ENCODE peak calls at places on chromosomes 2 and 18, in eight cellular contexts. U, K, A, H, D, R, C and V are unnamed samples. For H3K4me1, the result is how much of the 10 kb centered on the place peaks cover.

GRCh38 chr2:88811681-88812080 is 120.2 kb downstream of the RPIA start:
- DNase-seq in K (no peak), C (no peak), H (no peak), R (no peak), D (no peak), A (no peak), U (no peak), V (no peak)

GRCh38 chr2:28300489-28300888 is 92.2 kb upstream of the FOSL2 start:
- DNase-seq in H (no peak), C (no peak), U (no peak), K (peak), R (no peak), A (no peak), D (peak), V (no peak)

GRCh38 chr2:173355132-173355865 is 627 bp downstream of the CDCA7 start:
- DNase-seq in C (peak), A (peak), K (peak), U (peak), R (no peak), H (peak), D (peak), V (peak)

GRCh38 chr2:144323946-144324345 is 196.0 kb downstream of the ZEB2 start:
- DNase-seq in U (no peak), D (no peak), K (no peak), A (no peak), C (no peak), H (no peak), R (no peak), V (no peak)

GRCh38 chr2:45212953-45213635 is 203.8 kb upstream of the SIX2 start:
- DNase-seq in U (no peak), K (no peak), D (no peak), C (no peak), H (no peak), A (no peak), R (no peak), V (no peak)

GRCh38 chr18:5197032-5197434 is at the start of gene AKAIN1:
- DNase-seq in D (peak), U (no peak), K (peak), C (peak), A (peak), H (peak), R (no peak), V (peak)

GRCh38 chr2:213980883-213981282 is 430.0 kb upstream of the VWC2L start:
- DNase-seq in C (no peak), U (no peak), K (no peak), R (no peak), A (peak), H (no peak), D (peak), V (no peak)

GRCh38 chr2:10009811-10010781 is 33.3 kb upstream of the KLF11 start:
- DNase-seq in C (peak), A (peak), R (no peak), D (peak), H (peak), U (peak), K (no peak), V (peak)

GRCh38 chr2:161981016-161981415 is 93.0 kb downstream of the DPP4 start:
- DNase-seq in R (no peak), H (no peak), U (no peak), C (no peak), K (no peak), D (no peak), A (no peak), V (no peak)

GRCh38 chr2:164657129-164657528 is 35.8 kb upstream of the GRB14 start:
- DNase-seq in U (no peak), H (no peak), C (no peak), D (peak), A (peak), K (no peak), R (no peak), V (no peak)

GRCh38 chr2:16625201-16625729 is 40.4 kb downstream of the CYRIA start:
- DNase-seq in H (peak), D (no peak), A (no peak), K (no peak), C (no peak), U (peak), R (no peak), V (peak)

GRCh38 chr2:233399306-233400225 is 45.3 kb downstream of the DGKD start:
- DNase-seq in A (no peak), U (peak), D (no peak), H (no peak), C (no peak), K (no peak), R (no peak), V (no peak)

GRCh38 chr2:43348904-43349725 is 122.7 kb upstream of the ZFP36L2 start:
- DNase-seq in A (peak), H (no peak), D (peak), U (no peak), K (no peak), R (no peak), C (no peak), V (no peak)

GRCh38 chr2:196925768-196926561 is 542 bp downstream of the PGAP1 start:
- DNase-seq in K (peak), R (no peak), C (peak), A (peak), U (no peak), D (peak), H (peak), V (peak)

GRCh38 chr18:26548144-26549102 is at the start of gene KCTD1:
- DNase-seq in K (peak), R (peak), C (peak), D (peak), A (peak), H (peak), U (peak), V (peak)

GRCh38 chr2:113324684-113325160 is 46.0 kb upstream of the PAX8 start:
- DNase-seq in C (peak), R (no peak), K (peak), H (peak), D (peak), A (peak), U (peak), V (peak)

GRCh38 chr2:110679337-110679707 is 1.5 kb upstream of the BUB1 start:
- DNase-seq in D (no peak), H (peak), U (peak), R (no peak), C (no peak), A (peak), K (no peak), V (no peak)

GRCh38 chr2:58427572-58428285 is 186.6 kb upstream of the FANCL start:
- DNase-seq in A (peak), C (peak), D (peak), U (peak), K (peak), R (no peak), H (peak), V (no peak)

GRCh38 chr2:215431778-215432758 is 3.8 kb downstream of the FN1 start:
- DNase-seq in A (peak), K (no peak), C (no peak), D (no peak), U (no peak), H (no peak), R (no peak), V (no peak)

GRCh38 chr2:179768765-179769164 is 92.6 kb downstream of the ZNF385B start:
- DNase-seq in A (peak), D (peak), C (no peak), R (no peak), K (no peak), H (peak), U (no peak), V (no peak)

GRCh38 chr2:233174131-233174530 is 77.3 kb upstream of the ATG16L1 start:
- DNase-seq in K (no peak), A (no peak), U (no peak), C (no peak), D (no peak), H (no peak), R (no peak), V (no peak)

GRCh38 chr2:168816369-168816768 is 13.9 kb downstream of the NOSTRIN start:
- DNase-seq in K (no peak), R (no peak), A (peak), C (no peak), U (no peak), D (peak), H (peak), V (no peak)

GRCh38 chr18:55351980-55352714 is 235.8 kb downstream of the TCF4 start:
- DNase-seq in H (no peak), A (no peak), U (no peak), C (no peak), K (no peak), R (no peak), D (peak), V (no peak)

GRCh38 chr2:38661306-38661705 is 4.6 kb upstream of the GALM start:
- DNase-seq in D (peak), H (no peak), A (peak), K (no peak), R (no peak), C (no peak), U (no peak), V (no peak)

GRCh38 chr18:48228301-48228715 is 180.9 kb downstream of the ZBTB7C start:
- DNase-seq in A (peak), U (peak), C (peak), H (peak), D (no peak), K (no peak), R (peak), V (peak)

GRCh38 chr2:174392706-174393105 is 2.8 kb upstream of the SCRN3 start:
- DNase-seq in H (no peak), A (peak), D (no peak), R (no peak), K (no peak), U (no peak), C (no peak), V (no peak)

GRCh38 chr18:32454667-32455066 is 16.0 kb downstream of the GAREM1 start:
- DNase-seq in C (no peak), A (peak), R (no peak), D (peak), U (no peak), H (no peak), K (no peak), V (no peak)

GRCh38 chr18:45227004-45227403 is 388.3 kb upstream of the SLC14A2 start:
- DNase-seq in K (no peak), D (no peak), U (no peak), H (no peak), R (no peak), A (peak), C (no peak), V (no peak)

GRCh38 chr18:30211112-30211511 is 831.4 kb downstream of the DSC3 start:
- DNase-seq in D (no peak), A (no peak), R (no peak), U (no peak), C (no peak), K (no peak), H (no peak), V (no peak)

GRCh38 chr2:112031916-112032582 is 23.0 kb upstream of the TMEM87B start:
- DNase-seq in A (peak), H (peak), C (no peak), K (no peak), R (no peak), U (no peak), D (no peak), V (no peak)

GRCh38 chr18:35409921-35410320 is 32.8 kb upstream of the ZNF396 start:
- DNase-seq in A (peak), U (no peak), R (no peak), K (no peak), C (no peak), H (peak), D (no peak), V (no peak)

GRCh38 chr2:28835787-28836186 is 25.2 kb downstream of the SPDYA start:
- DNase-seq in A (no peak), C (no peak), U (no peak), D (no peak), K (no peak), R (no peak), H (no peak), V (no peak)

GRCh38 chr18:8767356-8767755 is 62.0 kb downstream of the MTCL1 start:
- DNase-seq in D (no peak), K (no peak), A (no peak), C (no peak), U (no peak), H (no peak), R (no peak), V (no peak)
- H3K4me1 ChIP-seq in D (under half), K (under half), A (under half), C (under half), U (under half), H (under half), R (under half), V (under half)

DNA sequence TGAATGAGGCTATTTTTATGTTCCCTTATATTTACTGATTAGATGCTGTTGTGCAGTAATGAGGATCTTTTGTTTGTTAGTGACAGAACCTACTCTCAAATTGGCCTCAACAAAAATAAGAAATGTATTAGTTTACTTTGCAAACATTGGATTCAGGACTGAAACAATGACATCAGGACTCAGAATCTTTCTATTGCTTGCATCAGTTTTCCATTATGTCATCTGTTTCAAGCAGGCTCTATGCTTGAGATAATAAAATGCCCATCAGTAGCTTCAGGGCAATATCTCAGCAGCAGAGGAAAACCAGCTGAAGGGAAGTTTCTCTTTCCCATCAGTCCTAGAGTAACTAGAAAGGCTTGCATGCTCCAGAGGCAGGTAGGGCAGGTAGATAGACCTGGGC is 375.5 kb upstream of the SLC8A1 start:
- DNase-seq in R (no peak), K (no peak), U (no peak), A (no peak), H (no peak), D (no peak), C (no peak), V (no peak)
- H3K4me3 ChIP-seq in R (no peak), K (no peak), U (no peak), A (no peak), H (no peak), D (no peak), C (no peak), V (no peak)

DNA sequence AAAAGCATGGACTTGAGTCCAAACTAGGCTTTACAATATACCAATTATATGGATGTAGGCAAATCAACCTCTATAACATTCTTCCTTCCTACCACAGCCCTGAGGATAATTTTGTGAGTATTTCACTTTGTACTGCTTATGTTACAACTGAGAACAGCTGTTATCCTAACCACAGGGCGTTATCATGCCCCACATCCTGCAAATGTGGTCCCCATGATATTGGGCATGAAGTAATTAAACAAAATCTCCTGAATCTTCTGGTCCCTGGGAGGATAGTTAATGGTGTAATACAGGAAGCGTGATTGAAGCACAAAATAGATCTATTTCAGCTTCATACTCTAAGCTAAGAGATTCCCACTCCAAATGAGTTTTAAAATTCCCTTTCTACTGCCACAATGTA is 223.6 kb downstream of the CDH20 start:
- DNase-seq in R (no peak), A (no peak), U (no peak), D (no peak), K (no peak), H (no peak), C (no peak), V (no peak)
- H3K4me1 ChIP-seq in R (under half), A (under half), U (under half), D (under half), K (under half), H (under half), C (under half), V (under half)

GRCh38 chr2:130839011-130839780 is 2.5 kb downstream of the ARHGEF4 start:
- DNase-seq in K (no peak), D (no peak), R (no peak), C (no peak), A (no peak), U (no peak), H (no peak), V (no peak)

GRCh38 chr2:130836501-130837174 is at the start of gene ARHGEF4:
- DNase-seq in R (no peak), H (no peak), K (no peak), U (no peak), D (no peak), A (peak), C (peak), V (no peak)

GRCh38 chr2:130835766-130836015 is 1.0 kb upstream of the ARHGEF4 start:
- DNase-seq in A (no peak), C (no peak), K (no peak), U (no peak), R (no peak), D (no peak), H (no peak), V (no peak)

GRCh38 chr2:130837811-130838565 is 1.3 kb downstream of the ARHGEF4 start:
- DNase-seq in K (no peak), U (no peak), D (no peak), H (no peak), R (no peak), A (no peak), C (peak), V (no peak)

GRCh38 chr2:130837175-130837810 is 579 bp downstream of the ARHGEF4 start:
- DNase-seq in R (no peak), K (no peak), D (no peak), U (no peak), A (no peak), C (no peak), H (no peak), V (no peak)
- H3K4me3 ChIP-seq in R (peak), K (peak), D (no peak), U (no peak), A (no peak), C (peak), H (no peak), V (peak)

DNA sequence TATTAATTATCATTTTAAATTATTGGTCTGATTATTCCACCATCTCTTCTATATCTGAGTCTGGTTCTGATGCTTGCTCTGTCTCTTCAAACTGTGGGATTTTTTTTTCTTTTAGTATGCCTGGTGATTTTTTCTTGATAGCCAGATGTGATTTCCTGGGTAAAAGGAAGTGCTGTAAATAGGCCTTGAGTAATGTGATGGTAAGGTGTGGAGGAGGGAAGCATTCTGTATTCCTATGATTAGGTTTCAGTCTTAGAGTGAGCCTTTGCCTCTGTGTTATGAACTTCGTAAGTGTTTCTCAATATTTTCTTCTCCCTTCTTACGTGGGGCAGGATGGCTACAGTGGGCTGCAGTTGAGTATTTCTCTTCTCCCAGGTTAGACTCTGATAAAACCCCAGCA is 103.0 kb downstream of the EHBP1 start:
- DNase-seq in D (no peak), K (no peak), R (no peak), A (no peak), H (no peak), C (no peak), U (no peak), V (no peak)
- H3K4me1 ChIP-seq in D (under half), K (under half), R (under half), A (under half), H (under half), C (under half), U (under half), V (under half)

GRCh38 chr18:78323453-78324230 is 656.0 kb upstream of the SALL3 start:
- DNase-seq in K (no peak), C (no peak), D (no peak), R (no peak), A (no peak), U (no peak), H (no peak), V (no peak)
- H3K4me3 ChIP-seq in K (no peak), C (no peak), D (no peak), R (no peak), A (no peak), U (no peak), H (no peak), V (no peak)

DNA sequence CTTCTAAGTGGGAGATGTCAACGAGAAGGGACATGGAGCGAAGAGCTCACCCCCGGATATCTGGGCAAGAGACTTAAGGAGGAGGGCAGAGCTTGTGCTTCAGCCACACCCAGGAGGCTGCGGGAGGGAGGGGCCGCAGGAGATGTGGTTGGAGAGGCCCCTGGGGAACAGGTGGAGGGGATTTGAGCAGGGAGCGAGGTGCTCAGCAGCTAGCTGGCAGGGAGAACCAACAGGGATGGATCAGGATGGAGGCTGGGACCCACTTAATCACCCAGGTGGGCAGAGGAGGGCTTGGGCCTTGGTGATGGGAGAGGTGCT is 78.3 kb downstream of the MBP start:
- DNase-seq in C (no peak), R (no peak), U (no peak), D (no peak), K (no peak), H (no peak), A (no peak), V (no peak)
- H3K4me1 ChIP-seq in C (under half), R (half or more), U (under half), D (under half), K (under half), H (under half), A (under half), V (under half)

GRCh38 chr2:55009277-55010055 is 40.8 kb downstream of the RTN4 start:
- DNase-seq in C (no peak), H (no peak), R (no peak), U (no peak), K (no peak), D (no peak), A (peak), V (no peak)

GRCh38 chr2:55012648-55013484 is 37.4 kb downstream of the RTN4 start:
- DNase-seq in D (no peak), C (no peak), R (no peak), A (no peak), U (no peak), K (no peak), H (no peak), V (no peak)

GRCh38 chr2:55010149-55010591 is 40.1 kb downstream of the RTN4 start:
- DNase-seq in K (no peak), A (peak), U (peak), R (no peak), H (peak), D (peak), C (peak), V (no peak)

GRCh38 chr2:55011741-55012574 is 38.3 kb downstream of the RTN4 start:
- DNase-seq in C (no peak), A (no peak), D (no peak), H (no peak), R (no peak), K (no peak), U (no peak), V (no peak)

DNA sequence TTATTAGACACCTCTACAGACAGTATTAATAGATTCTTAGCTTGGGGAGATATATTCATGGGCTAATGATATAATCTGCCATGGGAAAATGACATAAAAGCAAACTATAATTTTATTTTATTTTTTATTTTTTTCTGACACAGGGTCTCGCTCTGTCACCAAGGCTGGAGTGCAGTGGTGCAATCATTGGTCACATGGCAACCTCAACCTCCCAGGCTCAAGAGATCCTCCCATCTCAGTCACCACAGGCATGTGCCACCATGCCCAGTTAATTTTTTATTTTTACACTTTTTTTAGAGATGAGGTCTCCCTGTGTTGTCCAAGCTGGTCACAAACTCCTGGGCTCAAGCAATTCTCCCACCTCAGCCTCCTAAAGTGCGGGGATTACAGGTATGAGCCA is 39.3 kb downstream of the RTN4 start:
- DNase-seq in R (no peak), K (no peak), C (peak), A (peak), H (peak), D (peak), U (no peak), V (no peak)
- H3K4me3 ChIP-seq in R (no peak), K (no peak), C (peak), A (peak), H (no peak), D (no peak), U (no peak), V (no peak)

DNA sequence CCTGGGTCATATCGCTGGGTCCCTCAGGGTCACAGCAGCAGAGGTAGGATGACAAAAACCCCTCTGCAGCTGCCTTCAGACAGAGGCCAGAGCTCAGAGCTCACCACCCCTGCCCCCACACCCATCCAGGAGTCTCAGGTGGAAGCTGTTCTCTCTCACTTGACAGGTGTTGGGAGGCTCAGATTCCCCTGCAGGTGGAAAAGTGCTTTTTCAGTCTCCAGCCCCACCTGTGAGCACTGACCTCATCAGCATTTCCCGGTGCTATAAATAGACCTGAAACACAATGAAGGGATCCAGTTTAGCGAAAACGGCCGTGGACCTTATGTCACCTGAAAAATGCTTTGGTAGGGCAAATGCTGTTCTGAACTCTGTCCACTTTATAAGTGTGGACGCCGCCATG is 254.9 kb downstream of the NDUFA10 start:
- DNase-seq in U (no peak), D (no peak), K (peak), A (no peak), H (no peak), C (no peak), R (no peak), V (no peak)
- H3K4me1 ChIP-seq in U (under half), D (under half), K (under half), A (under half), H (under half), C (under half), R (under half), V (under half)